ENCODE peak calls at places on chromosomes 16 and 17, in eight cellular contexts. D, J, N, F, M, E, H and T are unnamed samples.
A peak's percentile ranks its signal among the peaks of the same experiment; 100 is the strongest.

GRCh38 chr17:77474292-77474988 is 333.7 kb downstream of the SEC14L1 start:
- DNase-seq in D (no peak), J (no peak), N (no peak), F (no peak), M (no peak), E (no peak), H (no peak), T (no peak)

GRCh38 chr16:54284931-54285413 is 1.6 kb downstream of the IRX3 start:
- DNase-seq in D (peak; percentile 46), J (no peak), N (no peak), F (no peak), M (peak; percentile 19), E (peak; percentile 38), H (no peak), T (no peak)

GRCh38 chr16:11359370-11359769 is 14.1 kb downstream of the RMI2 start:
- DNase-seq in D (no peak), J (no peak), N (peak; percentile 58), F (no peak), M (no peak), E (no peak), H (peak; percentile 89), T (peak; percentile 83)

GRCh38 chr17:49252148-49252682 is 21.6 kb upstream of the PHOSPHO1 start:
- DNase-seq in D (no peak), J (peak; percentile 56), N (peak; percentile 28), F (no peak), M (no peak), E (no peak), H (peak; percentile 51), T (no peak)

GRCh38 chr17:44147812-44148211 is 6.1 kb downstream of the HROB start:
- DNase-seq in D (no peak), J (no peak), N (no peak), F (no peak), M (no peak), E (no peak), H (no peak), T (no peak)

GRCh38 chr17:45319239-45319703 is 2.5 kb upstream of the MAP3K14 start:
- DNase-seq in D (no peak), J (peak; percentile 4), N (peak; percentile 70), F (no peak), M (no peak), E (no peak), H (no peak), T (no peak)

GRCh38 chr17:17725853-17726720 is 44.8 kb downstream of the RAI1 start:
- DNase-seq in D (peak; percentile 38), J (no peak), N (no peak), F (no peak), M (no peak), E (no peak), H (no peak), T (no peak)

GRCh38 chr17:52048503-52048902 is 110.0 kb downstream of the CA10 start:
- DNase-seq in D (peak; percentile 11), J (no peak), N (no peak), F (no peak), M (no peak), E (peak; percentile 4), H (no peak), T (no peak)

GRCh38 chr17:5034651-5035050 is 575 bp downstream of the SLC52A1 start:
- DNase-seq in D (no peak), J (no peak), N (no peak), F (no peak), M (no peak), E (no peak), H (no peak), T (no peak)

GRCh38 chr17:39863918-39864746 is at the start of gene IKZF3:
- DNase-seq in D (peak; percentile 93), J (peak; percentile 87), N (peak; percentile 84), F (peak; percentile 92), M (peak; percentile 34), E (peak; percentile 91), H (peak; percentile 92), T (no peak)

GRCh38 chr17:83090424-83091256 is 11.2 kb downstream of the METRNL start:
- DNase-seq in D (no peak), J (no peak), N (no peak), F (no peak), M (no peak), E (no peak), H (no peak), T (no peak)

GRCh38 chr16:2819939-2820835 is 3.1 kb downstream of the PRSS21 start:
- DNase-seq in D (peak; percentile 42), J (peak; percentile 40), N (no peak), F (no peak), M (no peak), E (no peak), H (no peak), T (no peak)

GRCh38 chr16:10078541-10078949 is 103.7 kb downstream of the GRIN2A start:
- DNase-seq in D (peak; percentile 71), J (no peak), N (no peak), F (no peak), M (no peak), E (peak; percentile 80), H (peak; percentile 4), T (no peak)

GRCh38 chr16:28981517-28981916 is 3.3 kb upstream of the LAT start:
- DNase-seq in D (peak; percentile 29), J (no peak), N (no peak), F (no peak), M (no peak), E (peak; percentile 76), H (peak; percentile 31), T (no peak)

GRCh38 chr16:56933266-56933619 is 1.3 kb downstream of the HERPUD1 start:
- DNase-seq in D (no peak), J (no peak), N (no peak), F (no peak), M (no peak), E (peak; percentile 33), H (no peak), T (no peak)

GRCh38 chr17:82408288-82408937 is 9.7 kb upstream of the HEXD start:
- DNase-seq in D (no peak), J (no peak), N (no peak), F (no peak), M (no peak), E (no peak), H (no peak), T (no peak)

GRCh38 chr16:72367841-72368240 is 195.9 kb upstream of the PMFBP1 start:
- DNase-seq in D (no peak), J (no peak), N (no peak), F (no peak), M (no peak), E (no peak), H (no peak), T (no peak)

GRCh38 chr16:72372646-72373045 is 200.7 kb upstream of the PMFBP1 start:
- DNase-seq in D (no peak), J (no peak), N (peak; percentile 4), F (no peak), M (no peak), E (no peak), H (no peak), T (no peak)

GRCh38 chr16:72369273-72369672 is 197.3 kb upstream of the PMFBP1 start:
- DNase-seq in D (no peak), J (no peak), N (no peak), F (no peak), M (no peak), E (no peak), H (no peak), T (no peak)

GRCh38 chr16:72371307-72372081 is 199.5 kb upstream of the PMFBP1 start:
- DNase-seq in D (peak; percentile 83), J (no peak), N (peak; percentile 48), F (no peak), M (no peak), E (peak; percentile 70), H (peak; percentile 9), T (peak; percentile 32)

DNA sequence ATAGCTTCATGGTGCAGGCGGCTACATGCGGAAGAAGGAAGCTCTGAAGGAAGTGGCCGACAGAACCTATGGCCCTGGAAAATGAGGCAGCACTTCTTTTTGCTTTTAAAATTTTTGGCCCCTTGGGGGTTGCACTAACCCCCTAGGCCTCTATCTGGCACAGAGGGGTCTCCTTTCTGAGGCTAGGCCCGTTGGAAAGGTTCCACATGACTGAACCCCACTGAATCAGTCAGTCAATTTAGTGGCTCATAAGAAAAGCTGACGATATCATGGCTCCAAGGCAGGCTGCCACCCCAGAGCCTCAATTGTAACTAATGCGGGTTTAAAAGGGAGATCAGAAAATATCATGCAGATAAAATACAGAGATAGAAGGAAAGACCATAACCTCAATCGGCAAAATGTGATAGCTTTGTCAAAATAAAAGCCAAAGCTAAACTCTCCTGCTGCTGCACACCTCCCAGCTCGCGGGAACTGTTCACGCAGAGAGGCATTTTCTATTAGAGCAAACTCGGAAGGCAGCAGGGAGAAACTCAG is 200.2 kb upstream of the PMFBP1 start:
- DNase-seq in D (peak; percentile 4), J (no peak), N (no peak), F (no peak), M (no peak), E (no peak), H (no peak), T (no peak)
- H3K4me3 ChIP-seq in D (no peak overlapping the region), J (no peak overlapping the region), N (no peak overlapping the region), F (no peak overlapping the region), M (no peak overlapping the region), E (no peak overlapping the region), H (no peak overlapping the region), T (no peak overlapping the region)

GRCh38 chr17:62099532-62099931 is 34.5 kb upstream of the MED13 start:
- DNase-seq in D (no peak), J (no peak), N (no peak), F (no peak), M (no peak), E (no peak), H (no peak), T (no peak)

GRCh38 chr17:62098623-62099231 is 33.6 kb upstream of the MED13 start:
- DNase-seq in D (no peak), J (no peak), N (no peak), F (peak; percentile 69), M (no peak), E (no peak), H (no peak), T (no peak)

GRCh38 chr17:62101090-62101489 is 36.0 kb upstream of the MED13 start:
- DNase-seq in D (no peak), J (no peak), N (no peak), F (no peak), M (no peak), E (peak; percentile 19), H (no peak), T (no peak)

GRCh38 chr17:62100050-62100449 is 35.0 kb upstream of the MED13 start:
- DNase-seq in D (no peak), J (no peak), N (no peak), F (no peak), M (no peak), E (no peak), H (no peak), T (no peak)

GRCh38 chr17:62101519-62101918 is 36.4 kb upstream of the MED13 start:
- DNase-seq in D (no peak), J (no peak), N (peak; percentile 26), F (no peak), M (no peak), E (no peak), H (no peak), T (no peak)
- TF ChIP-seq CTCF in D (no peak), J (no peak), N (no peak), F (no peak), M (no peak), E (no peak), H (no peak), T (no peak)

GRCh38 chr17:79186406-79186805 is 111.8 kb downstream of the ENGASE start:
- DNase-seq in D (no peak), J (no peak), N (no peak), F (no peak), M (no peak), E (no peak), H (no peak), T (no peak)
- H3K27me3 ChIP-seq in D (peaks cover 49% of the 10 kb centered on the region), J (peaks cover 90% of the 10 kb centered on the region), N (peaks cover 81% of the 10 kb centered on the region), F (peaks cover 15% of the 10 kb centered on the region), M (peaks cover 80% of the 10 kb centered on the region), E (peaks cover 15% of the 10 kb centered on the region), H (peaks cover 6% of the 10 kb centered on the region), T (peaks cover 11% of the 10 kb centered on the region)

GRCh38 chr16:23183486-23183862 is 929 bp downstream of the SCNN1G start:
- DNase-seq in D (no peak), J (no peak), N (no peak), F (no peak), M (no peak), E (no peak), H (no peak), T (no peak)
- H3K4me3 ChIP-seq in D (no peak overlapping the region), J (peak overlapping the region; percentile 66), N (no peak overlapping the region), F (no peak overlapping the region), M (no peak overlapping the region), E (peak overlapping the region; percentile 85), H (no peak overlapping the region), T (no peak overlapping the region)